ENCODE peak calls at places on chromosomes 13 and 19, in seven cellular contexts. Z, O, X, B, C, W and M are unnamed samples.

GRCh38 chr19:46082728-46083050 is 41.8 kb downstream of the IGFL3 start:
- DNase-seq in Z (no peak), O (peak), X (no peak), B (no peak), C (no peak), W (no peak), M (no peak)

GRCh38 chr13:51373451-51373850 is 34.0 kb downstream of the SERPINE3 start:
- DNase-seq in Z (no peak), O (no peak), X (no peak), B (no peak), C (no peak), W (no peak), M (no peak)

GRCh38 chr13:102645701-102646100 is 48.9 kb downstream of the TPP2 start:
- DNase-seq in Z (no peak), O (no peak), X (no peak), B (no peak), C (no peak), W (no peak), M (no peak)

GRCh38 chr19:410243-410781 is 1.4 kb upstream of the C2CD4C start:
- DNase-seq in Z (no peak), O (no peak), X (no peak), B (no peak), C (no peak), W (no peak), M (peak)

GRCh38 chr19:13163609-13164364 is 13.6 kb downstream of the IER2 start:
- DNase-seq in Z (peak), O (peak), X (peak), B (peak), C (peak), W (no peak), M (no peak)

GRCh38 chr19:932647-933552 is 7.1 kb downstream of the ARID3A start:
- DNase-seq in Z (no peak), O (peak), X (no peak), B (peak), C (peak), W (no peak), M (peak)

GRCh38 chr13:67117010-67117550 is 113.1 kb downstream of the PCDH9 start:
- DNase-seq in Z (no peak), O (no peak), X (no peak), B (no peak), C (peak), W (no peak), M (no peak)

GRCh38 chr13:47326061-47326460 is 429.2 kb upstream of the HTR2A start:
- DNase-seq in Z (no peak), O (no peak), X (no peak), B (no peak), C (no peak), W (no peak), M (no peak)

GRCh38 chr19:12796146-12797071 is 5.1 kb downstream of the JUNB start:
- DNase-seq in Z (peak), O (peak), X (peak), B (peak), C (peak), W (peak), M (no peak)

GRCh38 chr13:34941835-34942731 is at the start of gene NBEA:
- DNase-seq in Z (peak), O (peak), X (no peak), B (peak), C (peak), W (peak), M (peak)

GRCh38 chr19:18913466-18913865 is 5.7 kb downstream of the COPE start:
- DNase-seq in Z (no peak), O (no peak), X (no peak), B (no peak), C (no peak), W (no peak), M (no peak)

GRCh38 chr13:48486362-48486761 is 46.5 kb downstream of the RCBTB2 start:
- DNase-seq in Z (no peak), O (no peak), X (peak), B (no peak), C (no peak), W (no peak), M (no peak)